ENCODE peak calls at places on chromosomes 6 and 20, in six cellular contexts. G, T, L, P, X and Z are unnamed samples.
A peak's percentile ranks its signal among the peaks of the same experiment; 100 is the strongest.

GRCh38 chr6:170174124-170174770 is 116.6 kb downstream of the DLL1 start:
- DNase-seq in G (no peak), T (no peak), L (no peak), P (no peak), X (no peak), Z (no peak)

GRCh38 chr6:87498048-87498447 is 25.3 kb downstream of the SLC35A1 start:
- DNase-seq in G (no peak), T (no peak), L (no peak), P (no peak), X (no peak), Z (no peak)

GRCh38 chr20:6492396-6493055 is 275.0 kb upstream of the BMP2 start:
- DNase-seq in G (no peak), T (no peak), L (no peak), P (no peak), X (no peak), Z (no peak)

GRCh38 chr20:50918403-50918802 is 12.8 kb downstream of the ADNP start:
- DNase-seq in G (no peak), T (no peak), L (no peak), P (no peak), X (no peak), Z (no peak)

GRCh38 chr6:41505084-41506049 is 40.8 kb upstream of the FOXP4 start:
- DNase-seq in G (peak; percentile 86), T (peak; percentile 77), L (no peak), P (no peak), X (no peak), Z (no peak)

GRCh38 chr6:44176935-44177509 is 18.4 kb downstream of the CAPN11 start:
- DNase-seq in G (peak; percentile 74), T (no peak), L (no peak), P (no peak), X (no peak), Z (peak; percentile 61)

GRCh38 chr20:61487346-61488022 is 235.4 kb downstream of the CDH4 start:
- DNase-seq in G (no peak), T (no peak), L (no peak), P (no peak), X (no peak), Z (no peak)

GRCh38 chr20:37627060-37627766 is 66.6 kb upstream of the CTNNBL1 start:
- DNase-seq in G (peak; percentile 49), T (peak; percentile 37), L (peak; percentile 4), P (peak; percentile 5), X (no peak), Z (no peak)

GRCh38 chr6:5510734-5511133 is 249.4 kb downstream of the FARS2 start:
- DNase-seq in G (no peak), T (no peak), L (no peak), P (no peak), X (no peak), Z (no peak)

GRCh38 chr6:88561034-88561973 is 395.2 kb upstream of the CNR1 start:
- DNase-seq in G (no peak), T (no peak), L (no peak), P (no peak), X (no peak), Z (no peak)

GRCh38 chr6:21556968-21557721 is 36.4 kb upstream of the SOX4 start:
- DNase-seq in G (no peak), T (no peak), L (no peak), P (no peak), X (no peak), Z (no peak)

GRCh38 chr20:52433326-52434040 is 241.9 kb upstream of the ZFP64 start:
- DNase-seq in G (no peak), T (no peak), L (no peak), P (no peak), X (no peak), Z (no peak)

GRCh38 chr6:98946877-98947410 is 802 bp downstream of the FBXL4 start:
- DNase-seq in G (peak; percentile 18), T (peak; percentile 7), L (peak; percentile 25), P (no peak), X (no peak), Z (no peak)

GRCh38 chr6:115796061-115796460 is 264.6 kb downstream of the FRK start:
- DNase-seq in G (no peak), T (no peak), L (no peak), P (no peak), X (no peak), Z (no peak)

GRCh38 chr20:47453167-47453782 is 48.4 kb upstream of the NCOA3 start:
- DNase-seq in G (peak; percentile 73), T (no peak), L (no peak), P (peak; percentile 87), X (peak; percentile 94), Z (no peak)

GRCh38 chr6:48567016-48567415 is 456.0 kb upstream of the PTCHD4 start:
- DNase-seq in G (no peak), T (no peak), L (no peak), P (peak; percentile 76), X (no peak), Z (no peak)

GRCh38 chr6:167588181-167588919 is 238.4 kb upstream of the AFDN start:
- DNase-seq in G (no peak), T (no peak), L (no peak), P (no peak), X (no peak), Z (no peak)

GRCh38 chr6:138464085-138464484 is 35.2 kb downstream of the NHSL1 start:
- DNase-seq in G (no peak), T (no peak), L (no peak), P (no peak), X (no peak), Z (no peak)

GRCh38 chr6:484086-484728 is 92.7 kb downstream of the IRF4 start:
- DNase-seq in G (peak; percentile 38), T (no peak), L (no peak), P (no peak), X (no peak), Z (no peak)

GRCh38 chr20:60097285-60097684 is 139.1 kb downstream of the CDH26 start:
- DNase-seq in G (no peak), T (no peak), L (no peak), P (no peak), X (peak; percentile 19), Z (peak; percentile 65)

GRCh38 chr6:149855741-149856140 is 8.4 kb downstream of the LRP11 start:
- DNase-seq in G (no peak), T (no peak), L (no peak), P (no peak), X (no peak), Z (no peak)

GRCh38 chr20:47790032-47790965 is 5.0 kb upstream of the SULF2 start:
- DNase-seq in G (no peak), T (no peak), L (no peak), P (no peak), X (no peak), Z (no peak)

GRCh38 chr6:41781302-41781711 is 725 bp downstream of the PRICKLE4 start:
- DNase-seq in G (no peak), T (peak; percentile 47), L (no peak), P (no peak), X (no peak), Z (no peak)

GRCh38 chr6:122614303-122614702 is 4.1 kb downstream of the PKIB start:
- DNase-seq in G (no peak), T (no peak), L (no peak), P (no peak), X (no peak), Z (no peak)

GRCh38 chr6:122609881-122610689 is at the start of gene PKIB:
- DNase-seq in G (peak; percentile 71), T (peak; percentile 25), L (peak; percentile 16), P (no peak), X (peak; percentile 81), Z (peak; percentile 47)

GRCh38 chr6:122615409-122615808 is 5.2 kb downstream of the PKIB start:
- DNase-seq in G (no peak), T (no peak), L (no peak), P (no peak), X (no peak), Z (no peak)

GRCh38 chr6:122612838-122613237 is 2.6 kb downstream of the PKIB start:
- DNase-seq in G (no peak), T (no peak), L (no peak), P (no peak), X (no peak), Z (no peak)

DNA sequence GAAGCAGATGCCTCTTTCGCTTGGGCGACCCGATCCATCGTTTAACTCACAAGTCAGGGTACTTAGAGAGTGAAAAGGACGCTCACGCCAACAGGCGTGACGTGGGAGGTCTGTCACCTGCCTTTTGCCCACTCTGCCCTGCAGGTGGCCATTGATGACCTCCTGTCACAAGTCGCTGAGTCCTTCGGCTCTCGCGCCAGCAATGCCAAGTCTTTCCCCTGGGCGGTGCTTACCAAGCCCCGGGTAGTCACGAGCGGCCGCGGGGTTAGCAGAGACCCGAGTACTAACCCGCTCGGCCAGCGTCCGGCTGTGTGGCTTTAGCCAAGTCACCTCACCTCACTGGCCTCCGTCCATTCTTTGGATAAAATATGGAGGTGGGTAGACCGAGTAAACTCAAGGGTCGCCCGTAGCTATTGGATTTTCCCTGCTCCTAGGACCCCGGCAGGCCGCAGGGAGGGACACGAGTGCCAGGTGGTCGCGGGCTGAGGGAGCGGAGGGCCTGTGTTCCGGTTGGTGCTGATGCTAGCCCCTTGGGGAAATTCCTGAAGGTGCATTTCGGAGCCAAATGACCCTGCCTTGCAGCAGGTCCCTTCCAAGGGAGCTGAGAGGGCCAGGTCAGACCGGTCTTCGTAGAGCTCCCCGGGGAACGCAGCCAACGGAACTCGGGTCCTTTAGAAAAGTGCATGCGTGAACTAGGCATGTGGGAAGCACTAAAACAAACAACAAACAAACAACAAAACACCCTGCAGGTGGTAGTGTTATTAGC is 668 bp downstream of the PKIB start:
- DNase-seq in G (peak; percentile 31), T (no peak), L (no peak), P (no peak), X (peak; percentile 57), Z (peak; percentile 47)
- TF ChIP-seq CTCF in G (no peak), T (no peak), L (no peak), P (no peak), X (peak; percentile 18), Z (peak; percentile 7)

DNA sequence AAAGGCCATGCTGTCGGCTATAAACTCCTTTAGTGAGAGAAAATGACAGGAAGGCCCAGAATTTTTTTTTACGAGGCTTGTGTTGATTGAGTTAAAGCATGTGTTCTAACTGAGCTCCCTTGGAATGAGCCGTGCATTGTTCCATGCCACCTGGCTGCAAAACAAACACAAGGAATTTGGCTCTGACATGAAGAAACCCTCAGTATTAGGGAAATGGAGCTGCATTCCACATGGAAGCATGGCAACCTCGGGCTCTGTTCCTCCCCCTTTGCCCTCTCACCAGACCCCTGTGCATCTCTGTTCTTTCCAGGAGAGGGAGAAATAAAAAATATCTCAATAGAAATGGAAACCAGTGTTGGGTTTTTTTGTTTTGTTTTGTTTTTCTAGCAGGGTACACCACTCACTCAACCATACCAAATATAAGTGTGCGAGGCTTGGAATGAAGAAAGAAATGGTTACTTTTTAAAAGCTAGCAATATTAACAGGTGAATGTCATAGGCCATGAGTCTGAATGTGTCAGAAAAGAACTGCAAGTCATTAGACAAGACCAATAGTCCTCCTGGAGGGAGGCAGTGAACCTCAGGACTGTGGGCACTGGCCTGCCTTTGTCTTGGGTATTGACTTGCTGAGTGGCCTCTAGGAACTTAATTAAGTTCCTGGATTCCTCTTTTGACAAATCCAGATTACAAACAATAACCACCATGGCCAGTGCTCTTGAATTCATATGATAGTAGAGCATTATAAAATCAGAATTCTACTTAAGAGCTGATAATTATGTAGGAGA is 935.1 kb downstream of the KIF16B start:
- DNase-seq in G (no peak), T (no peak), L (no peak), P (no peak), X (no peak), Z (no peak)
- TF ChIP-seq CTCF in G (no peak), T (no peak), L (no peak), P (no peak), X (no peak), Z (no peak)

GRCh38 chr6:105769987-105770386 is 316.1 kb upstream of the PRDM1 start:
- DNase-seq in G (no peak), T (no peak), L (no peak), P (no peak), X (no peak), Z (no peak)
- TF ChIP-seq CTCF in G (no peak), T (no peak), L (no peak), P (no peak), X (no peak), Z (no peak)

GRCh38 chr20:36506253-36506652 is 35.1 kb upstream of the MYL9 start:
- DNase-seq in G (no peak), T (no peak), L (no peak), P (no peak), X (no peak), Z (no peak)
- TF ChIP-seq CTCF in G (no peak), T (peak; percentile 32), L (peak; percentile 31), P (no peak), X (peak; percentile 74), Z (no peak)